ENCODE peak calls at places on chromosomes 3 and 15, in six cellular contexts. I is AG08396; Q is stimulated activated CD4-positive, alpha-beta T cell treated with anti-CD3 and anti-CD28 coated beads, Interleukin-1b, Interleukin-23, amount 100 ng/mL, for 48 hours; H is caudate nucleus; P is NCI-H1092 treated with DMSO at 0.1 percent for 48 hours; O is sciatic nerve. G is an unnamed sample.

GRCh38 chr3:194856296-194856695 is 170.6 kb downstream of the FAM43A start:
- DNase-seq in I (no peak), H (no peak), O (no peak), Q (no peak), P (no peak), G (no peak)

GRCh38 chr3:125322166-125322565 is 53.0 kb downstream of the ZNF148 start:
- DNase-seq in Q (no peak), P (peak), O (no peak), H (no peak), I (peak), G (no peak)

GRCh38 chr3:11170052-11170770 is 15.9 kb downstream of the HRH1 start:
- DNase-seq in H (no peak), P (no peak), Q (no peak), O (no peak), I (no peak), G (no peak)

GRCh38 chr15:60799885-60800728 is 321.2 kb upstream of the ICE2 start:
- DNase-seq in O (no peak), Q (peak), P (no peak), H (no peak), I (no peak), G (no peak)

GRCh38 chr3:197540961-197541377 is 14.8 kb downstream of the BDH1 start:
- DNase-seq in O (no peak), I (no peak), H (no peak), P (no peak), Q (no peak), G (no peak)

GRCh38 chr3:149653136-149653535 is 4.7 kb downstream of the WWTR1 start:
- DNase-seq in P (no peak), H (no peak), I (no peak), Q (no peak), O (no peak), G (no peak)

GRCh38 chr3:54633444-54634121 is 294.3 kb downstream of the LRTM1 start:
- DNase-seq in P (no peak), Q (no peak), I (no peak), H (no peak), O (no peak), G (no peak)

GRCh38 chr3:153752405-153753027 is 368.7 kb upstream of the ARHGEF26 start:
- DNase-seq in Q (no peak), H (no peak), P (peak), O (no peak), I (no peak), G (peak)